ENCODE peak calls at places on chromosomes 6 and 20, in four cellular contexts. H is choroid plexus epithelial cell, E is GM12865, P is heart right ventricle. O is an unnamed sample.

GRCh38 chr6:89522778-89523177 is 89.8 kb downstream of the ANKRD6 start:
- DNase-seq in H (no peak), P (no peak), E (no peak), O (no peak)

GRCh38 chr6:51866001-51866400 is 221.4 kb downstream of the PKHD1 start:
- DNase-seq in H (no peak), E (no peak), P (no peak), O (no peak)

GRCh38 chr6:46755867-46756266 is 9.1 kb downstream of the ANKRD66 start:
- DNase-seq in H (no peak), E (no peak), P (no peak), O (no peak)

GRCh38 chr6:80477591-80478370 is 371.3 kb downstream of the BCKDHB start:
- DNase-seq in E (no peak), P (no peak), H (peak; percentile 54), O (no peak)

GRCh38 chr6:113671440-113671839 is 185.7 kb upstream of the MARCKS start:
- DNase-seq in H (no peak), P (no peak), E (no peak), O (no peak)

GRCh38 chr6:45714795-45715507 is 300.7 kb downstream of the CLIC5 start:
- DNase-seq in H (peak; percentile 94), P (no peak), E (peak; percentile 83), O (peak; percentile 91)

GRCh38 chr20:58714923-58715708 is 22.5 kb downstream of the NPEPL1 start:
- DNase-seq in H (no peak), E (no peak), P (no peak), O (no peak)

GRCh38 chr20:34896086-34896551 is 19.7 kb downstream of the ACSS2 start:
- DNase-seq in P (no peak), E (no peak), H (no peak), O (peak; percentile 44)

GRCh38 chr6:155247618-155248017 is 16.2 kb upstream of the CLDN20 start:
- DNase-seq in E (no peak), P (no peak), H (peak; percentile 91), O (peak; percentile 51)

GRCh38 chr20:52515877-52516276 is 324.3 kb upstream of the ZFP64 start:
- DNase-seq in E (no peak), P (no peak), H (no peak), O (no peak)

GRCh38 chr20:52518735-52519134 is 327.2 kb upstream of the ZFP64 start:
- DNase-seq in H (no peak), P (no peak), E (peak; percentile 9), O (no peak)
- TF ChIP-seq CTCF in H (no peak), P (no peak), E (no peak), O (no peak)

DNA sequence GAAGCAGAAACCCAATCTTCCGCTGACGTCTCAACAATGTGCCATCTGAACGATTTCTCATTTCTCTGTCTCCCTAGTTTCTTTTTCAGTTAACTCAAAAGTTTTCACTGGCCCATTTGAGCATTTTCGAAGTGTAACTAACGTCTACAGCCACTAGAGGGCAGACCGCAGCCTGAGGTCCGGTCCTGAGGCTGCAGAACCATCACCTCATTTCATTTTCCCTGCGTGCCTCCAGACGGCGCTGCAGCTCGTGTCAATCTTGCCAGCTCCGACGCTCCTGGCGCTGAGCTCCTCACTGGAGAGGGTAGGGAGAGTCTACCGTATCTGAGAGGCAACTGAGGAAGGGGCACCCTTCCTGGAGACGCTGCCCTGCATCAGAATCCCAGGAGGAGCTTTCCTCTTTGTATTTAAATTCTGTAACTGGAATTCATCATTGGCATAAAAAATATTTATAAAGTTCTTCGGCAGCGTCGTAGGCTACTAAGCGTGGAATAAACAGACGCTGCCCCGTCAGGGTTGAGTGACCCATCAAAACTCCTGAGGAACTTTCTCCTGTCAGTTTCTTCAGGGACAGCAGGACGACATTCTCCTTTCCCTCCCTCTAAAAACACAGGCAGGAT is 28.5 kb upstream of the DTNBP1 start:
- DNase-seq in E (peak; percentile 95), P (peak; percentile 82), H (peak; percentile 95), O (peak; percentile 93)
- H3K4me3 ChIP-seq in E (peak overlapping the region; percentile 38), P (peak overlapping the region; percentile 12), H (peak overlapping the region; percentile 42), O (peak overlapping the region; percentile 36)

DNA sequence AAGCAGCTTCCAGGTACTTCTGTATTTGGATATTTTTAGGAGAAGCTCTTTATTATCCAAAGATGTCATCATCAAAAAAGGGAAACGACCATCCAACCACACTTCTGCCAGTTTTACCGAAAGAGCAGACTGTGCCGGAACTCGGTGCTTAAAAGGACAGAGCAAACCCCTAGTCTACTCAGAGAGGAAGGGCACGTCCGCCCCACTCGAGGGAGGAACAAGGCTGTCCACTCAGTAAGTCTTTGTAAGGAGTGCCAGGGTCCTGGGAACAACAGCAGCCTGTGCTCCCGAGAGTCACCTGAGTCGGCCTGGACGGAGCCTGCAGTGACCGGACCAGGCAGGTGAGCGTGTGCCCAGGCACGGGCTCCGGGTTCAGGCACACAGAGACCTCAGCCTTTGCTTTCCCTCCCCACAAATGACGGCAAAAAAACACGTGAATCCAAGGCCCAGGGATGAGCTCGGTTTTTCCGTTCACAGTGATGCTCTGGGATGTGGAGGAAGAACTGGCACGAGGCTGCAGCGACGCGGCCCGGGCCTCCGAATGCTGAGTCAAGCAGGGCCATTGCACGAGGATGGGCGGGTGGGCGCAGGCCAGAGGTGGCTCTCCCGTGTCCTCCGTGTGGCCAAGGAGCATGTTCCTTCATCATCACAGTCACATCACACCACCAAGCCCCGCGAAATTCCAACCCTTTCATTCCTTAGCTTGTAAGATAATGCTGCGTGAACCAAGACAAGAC is 17.4 kb upstream of the SLCO4A1 start:
- DNase-seq in P (no peak), H (no peak), E (no peak), O (no peak)
- TF ChIP-seq CTCF in P (no peak), H (no peak), E (no peak), O (no peak)

GRCh38 chr6:121492536-121492935 is 57.1 kb downstream of the GJA1 start:
- DNase-seq in E (no peak), P (no peak), H (peak; percentile 31), O (no peak)
- H3K4me3 ChIP-seq in E (no peak overlapping the region), P (no peak overlapping the region), H (no peak overlapping the region), O (no peak overlapping the region)

GRCh38 chr6:4167123-4167522 is 31.7 kb upstream of the ECI2 start:
- DNase-seq in P (no peak), E (no peak), H (no peak), O (no peak)

GRCh38 chr6:4164456-4164855 is 29.1 kb upstream of the ECI2 start:
- DNase-seq in H (no peak), P (no peak), E (no peak), O (no peak)

GRCh38 chr6:4163408-4163807 is 28.0 kb upstream of the ECI2 start:
- DNase-seq in H (no peak), E (no peak), P (no peak), O (no peak)

GRCh38 chr6:4162345-4162744 is 27.0 kb upstream of the ECI2 start:
- DNase-seq in H (no peak), E (no peak), P (no peak), O (no peak)

DNA sequence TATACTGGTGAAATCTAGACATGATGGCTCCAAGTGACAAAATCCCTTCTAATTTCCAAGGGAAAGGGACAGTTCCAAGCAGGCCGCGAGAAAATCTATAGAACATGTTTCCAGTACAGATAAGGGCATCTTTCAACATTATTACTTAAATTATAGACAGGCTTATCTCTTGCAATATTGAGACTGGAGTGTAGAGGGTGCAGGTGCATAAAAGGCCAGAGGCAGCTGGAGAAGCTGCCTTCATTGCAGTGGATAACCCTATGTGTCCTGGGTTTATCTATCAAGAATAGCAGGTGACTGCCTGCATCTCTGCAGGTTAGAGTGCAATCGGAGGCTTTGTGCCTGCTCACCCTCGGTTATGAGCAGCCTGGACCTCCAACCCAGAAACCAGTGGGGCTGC is 28.7 kb upstream of the ECI2 start:
- DNase-seq in H (no peak), P (no peak), E (no peak), O (no peak)
- TF ChIP-seq CTCF in H (peak; percentile 17), P (no peak), E (no peak), O (no peak)

DNA sequence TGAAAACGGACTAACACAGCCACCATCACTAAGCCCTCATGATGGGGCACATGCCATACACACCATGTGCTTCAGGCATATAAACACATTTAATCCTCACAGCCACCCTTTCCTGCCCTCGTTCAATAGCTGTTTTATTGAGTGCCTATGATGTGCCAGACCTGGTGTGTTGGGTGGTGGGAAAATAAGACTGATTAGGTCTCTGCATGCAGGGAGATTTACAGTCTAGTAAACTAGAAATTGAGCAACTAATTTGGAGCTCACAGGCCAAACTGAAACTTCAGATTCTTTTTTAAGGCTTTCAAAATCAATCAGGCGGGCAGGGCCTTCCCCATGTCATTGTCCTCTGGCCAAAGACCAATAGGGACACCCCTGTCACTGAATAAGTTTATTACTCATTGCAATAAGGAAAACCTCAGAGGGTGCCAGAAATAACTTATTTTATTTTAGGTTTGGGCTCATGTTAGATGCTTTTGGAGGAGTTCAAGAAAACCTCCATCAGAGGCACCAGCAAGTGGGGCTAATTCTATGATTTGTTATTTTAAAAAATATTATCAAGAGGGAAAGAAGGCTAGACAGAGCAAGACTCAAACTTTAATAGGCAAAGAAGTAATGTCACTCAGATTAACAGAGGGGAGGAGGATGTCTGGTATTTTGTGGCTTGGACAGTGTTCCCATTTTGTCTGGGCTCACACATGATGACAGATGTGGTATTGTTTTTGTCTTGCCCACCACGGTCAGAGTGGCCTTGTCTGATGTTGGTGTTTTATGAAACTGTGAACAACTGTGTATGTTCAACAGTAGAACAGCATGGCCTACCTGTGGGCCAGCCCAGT is 12.0 kb downstream of the ZFP64 start:
- DNase-seq in P (no peak), E (peak; percentile 94), H (no peak), O (no peak)
- H3K4me3 ChIP-seq in P (no peak overlapping the region), E (peak overlapping the region; percentile 35), H (no peak overlapping the region), O (no peak overlapping the region)

GRCh38 chr6:890201-890600 is 197.3 kb upstream of the EXOC2 start:
- DNase-seq in P (no peak), H (no peak), E (no peak), O (no peak)

GRCh38 chr6:887583-888235 is 194.8 kb upstream of the EXOC2 start:
- DNase-seq in P (no peak), E (no peak), H (no peak), O (no peak)

GRCh38 chr6:882084-882598 is 189.2 kb upstream of the EXOC2 start:
- DNase-seq in H (no peak), E (no peak), P (no peak), O (no peak)

GRCh38 chr6:885051-885590 is 192.2 kb upstream of the EXOC2 start:
- DNase-seq in E (no peak), P (no peak), H (no peak), O (no peak)

GRCh38 chr6:884570-884969 is 191.6 kb upstream of the EXOC2 start:
- DNase-seq in E (no peak), H (no peak), P (no peak), O (no peak)
- TF ChIP-seq CTCF in E (no peak), H (no peak), P (no peak), O (no peak)